ENCODE peak calls at places on chromosomes 3 and 15, in seven cellular contexts. Q is BJ, U is SK-N-SH, A is DND-41, L is heart left ventricle, I is cardiac fibroblast, N is testis. R is an unnamed sample.

GRCh38 chr3:130841357-130841756 is 52.5 kb upstream of the ATP2C1 start:
- DNase-seq in Q (no peak), U (no peak), A (no peak), L (no peak), I (peak), N (no peak), R (no peak)

GRCh38 chr15:84685304-84685703 is 27.3 kb upstream of the NMB start:
- DNase-seq in Q (peak), U (no peak), A (no peak), L (no peak), I (peak), N (no peak), R (peak)

GRCh38 chr3:126355777-126356372 is 1.3 kb downstream of the KLF15 start:
- DNase-seq in Q (no peak), U (peak), A (no peak), L (peak), I (peak), N (peak), R (peak)

GRCh38 chr15:57550640-57551039 is 41.1 kb upstream of the MYZAP start:
- DNase-seq in Q (no peak), U (no peak), A (no peak), L (peak), I (peak), N (no peak), R (no peak)

GRCh38 chr3:159340877-159341500 is 539.1 kb downstream of the MFSD1 start:
- DNase-seq in Q (no peak), U (no peak), A (no peak), L (no peak), I (peak), N (no peak), R (no peak)

GRCh38 chr3:100002599-100003350 is 111.5 kb downstream of the FILIP1L start:
- DNase-seq in Q (peak), U (no peak), A (no peak), L (no peak), I (peak), N (no peak), R (peak)

GRCh38 chr3:42960282-42960681 is 18.8 kb upstream of the GASK1A start:
- DNase-seq in Q (no peak), U (no peak), A (no peak), L (no peak), I (peak), N (no peak), R (no peak)

GRCh38 chr15:28959326-28959725 is 73.6 kb downstream of the APBA2 start:
- DNase-seq in Q (no peak), U (no peak), A (no peak), L (no peak), I (no peak), N (no peak), R (no peak)

GRCh38 chr3:13012228-13012691 is 61.0 kb downstream of the IQSEC1 start:
- DNase-seq in Q (no peak), U (no peak), A (peak), L (peak), I (peak), N (peak), R (no peak)

GRCh38 chr3:66153961-66154923 is 66.6 kb upstream of the SLC25A26 start:
- DNase-seq in Q (no peak), U (peak), A (no peak), L (no peak), I (peak), N (peak), R (no peak)

GRCh38 chr15:101003706-101004105 is 84.5 kb downstream of the LRRK1 start:
- DNase-seq in Q (no peak), U (no peak), A (no peak), L (no peak), I (no peak), N (peak), R (no peak)

GRCh38 chr3:114739627-114740026 is 407.5 kb downstream of the ZBTB20 start:
- DNase-seq in Q (no peak), U (no peak), A (no peak), L (no peak), I (no peak), N (no peak), R (no peak)

GRCh38 chr3:70000028-70000410 is 486 bp downstream of the SAMMSON start:
- DNase-seq in Q (no peak), U (no peak), A (no peak), L (no peak), I (no peak), N (no peak), R (no peak)

GRCh38 chr3:124885466-124886167 is 1.5 kb downstream of the ITGB5 start:
- DNase-seq in Q (no peak), U (peak), A (no peak), L (no peak), I (peak), N (no peak), R (no peak)

GRCh38 chr3:98994128-98994762 is 92.8 kb upstream of the DCBLD2 start:
- DNase-seq in Q (no peak), U (peak), A (no peak), L (no peak), I (peak), N (no peak), R (no peak)

GRCh38 chr3:146337991-146338390 is 87.1 kb upstream of the PLSCR4 start:
- DNase-seq in Q (no peak), U (no peak), A (no peak), L (no peak), I (peak), N (no peak), R (no peak)

GRCh38 chr3:62558549-62559112 is 185.3 kb upstream of the FEZF2 start:
- DNase-seq in Q (no peak), U (peak), A (peak), L (no peak), I (peak), N (peak), R (no peak)

GRCh38 chr15:38217181-38217580 is 35.5 kb upstream of the SPRED1 start:
- DNase-seq in Q (no peak), U (no peak), A (peak), L (no peak), I (peak), N (no peak), R (peak)

GRCh38 chr3:32850226-32850625 is 32.4 kb downstream of the TRIM71 start:
- DNase-seq in Q (no peak), U (no peak), A (no peak), L (no peak), I (peak), N (no peak), R (no peak)

GRCh38 chr3:110598847-110599490 is 472.6 kb upstream of the NECTIN3 start:
- DNase-seq in Q (no peak), U (no peak), A (no peak), L (no peak), I (peak), N (no peak), R (no peak)

GRCh38 chr3:156171517-156172267 is 51.3 kb downstream of the KCNAB1 start:
- DNase-seq in Q (no peak), U (no peak), A (no peak), L (no peak), I (no peak), N (no peak), R (no peak)

GRCh38 chr3:14143271-14143605 is 18.4 kb downstream of the TMEM43 start:
- DNase-seq in Q (peak), U (no peak), A (no peak), L (no peak), I (peak), N (no peak), R (no peak)

GRCh38 chr3:124814620-124815421 is 72.3 kb downstream of the ITGB5 start:
- DNase-seq in Q (no peak), U (no peak), A (no peak), L (no peak), I (no peak), N (no peak), R (no peak)

GRCh38 chr3:168545591-168545990 is 449.9 kb upstream of the GOLIM4 start:
- DNase-seq in Q (no peak), U (no peak), A (no peak), L (no peak), I (no peak), N (no peak), R (no peak)

GRCh38 chr3:46535746-46536145 is 30.4 kb downstream of the LRRC2 start:
- DNase-seq in Q (no peak), U (no peak), A (no peak), L (no peak), I (no peak), N (no peak), R (no peak)

GRCh38 chr3:193620650-193621049 is 27.6 kb downstream of the OPA1 start:
- DNase-seq in Q (no peak), U (no peak), A (no peak), L (no peak), I (peak), N (no peak), R (no peak)

GRCh38 chr15:65411470-65412071 is 11.2 kb downstream of the IGDCC4 start:
- DNase-seq in Q (no peak), U (no peak), A (no peak), L (no peak), I (no peak), N (no peak), R (no peak)

GRCh38 chr3:160490166-160490565 is 40.6 kb upstream of the TRIM59 start:
- DNase-seq in Q (no peak), U (no peak), A (no peak), L (no peak), I (no peak), N (no peak), R (no peak)

GRCh38 chr15:39530446-39531342 is 50.2 kb upstream of the THBS1 start:
- DNase-seq in Q (peak), U (peak), A (no peak), L (no peak), I (no peak), N (no peak), R (no peak)

DNA sequence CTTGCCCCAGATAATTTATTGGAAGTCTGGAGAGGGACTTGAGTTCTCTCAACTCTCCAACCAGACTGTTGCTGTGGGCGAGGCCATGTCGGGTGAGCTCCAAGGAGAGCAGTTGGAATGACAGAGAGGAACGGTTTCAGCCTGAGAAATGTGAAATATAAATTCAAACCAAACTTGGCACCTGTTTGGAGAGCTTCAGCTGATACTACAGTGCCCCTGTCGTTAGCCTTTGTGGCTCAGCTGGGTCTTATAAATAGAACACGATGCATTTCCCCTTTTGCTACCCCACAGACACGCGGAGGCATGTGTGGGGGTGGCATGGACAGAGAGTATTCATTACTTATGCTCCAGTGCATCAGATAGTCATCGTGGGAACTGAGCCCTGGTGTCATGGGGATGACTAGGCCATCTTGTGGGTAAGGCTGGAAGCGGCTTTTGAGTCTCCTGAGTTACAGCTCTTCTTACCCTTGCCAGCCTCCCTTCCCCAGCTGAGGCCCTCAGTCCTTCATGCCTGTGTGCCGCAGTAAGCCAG is 15.6 kb downstream of the SMAD3 start:
- DNase-seq in Q (peak), U (no peak), A (no peak), L (peak), I (peak), N (peak), R (peak)
- H3K4me3 ChIP-seq in Q (no peak), U (no peak), A (no peak), L (peak), I (no peak), N (no peak), R (no peak)

GRCh38 chr3:15649831-15650230 is 48.3 kb downstream of the BTD start:
- DNase-seq in Q (no peak), U (no peak), A (no peak), L (no peak), I (no peak), N (no peak), R (no peak)

GRCh38 chr3:15646924-15647511 is 45.5 kb downstream of the BTD start:
- DNase-seq in Q (peak), U (no peak), A (peak), L (peak), I (peak), N (peak), R (peak)

GRCh38 chr3:15649341-15649740 is 47.8 kb downstream of the BTD start:
- DNase-seq in Q (no peak), U (no peak), A (no peak), L (no peak), I (no peak), N (no peak), R (no peak)

GRCh38 chr3:15645740-15646490 is 44.4 kb downstream of the BTD start:
- DNase-seq in Q (peak), U (peak), A (no peak), L (no peak), I (peak), N (no peak), R (peak)

GRCh38 chr3:15647629-15648167 is 46.2 kb downstream of the BTD start:
- DNase-seq in Q (peak), U (no peak), A (peak), L (no peak), I (peak), N (no peak), R (peak)
- H3K4me3 ChIP-seq in Q (no peak), U (peak), A (no peak), L (no peak), I (no peak), N (no peak), R (no peak)

DNA sequence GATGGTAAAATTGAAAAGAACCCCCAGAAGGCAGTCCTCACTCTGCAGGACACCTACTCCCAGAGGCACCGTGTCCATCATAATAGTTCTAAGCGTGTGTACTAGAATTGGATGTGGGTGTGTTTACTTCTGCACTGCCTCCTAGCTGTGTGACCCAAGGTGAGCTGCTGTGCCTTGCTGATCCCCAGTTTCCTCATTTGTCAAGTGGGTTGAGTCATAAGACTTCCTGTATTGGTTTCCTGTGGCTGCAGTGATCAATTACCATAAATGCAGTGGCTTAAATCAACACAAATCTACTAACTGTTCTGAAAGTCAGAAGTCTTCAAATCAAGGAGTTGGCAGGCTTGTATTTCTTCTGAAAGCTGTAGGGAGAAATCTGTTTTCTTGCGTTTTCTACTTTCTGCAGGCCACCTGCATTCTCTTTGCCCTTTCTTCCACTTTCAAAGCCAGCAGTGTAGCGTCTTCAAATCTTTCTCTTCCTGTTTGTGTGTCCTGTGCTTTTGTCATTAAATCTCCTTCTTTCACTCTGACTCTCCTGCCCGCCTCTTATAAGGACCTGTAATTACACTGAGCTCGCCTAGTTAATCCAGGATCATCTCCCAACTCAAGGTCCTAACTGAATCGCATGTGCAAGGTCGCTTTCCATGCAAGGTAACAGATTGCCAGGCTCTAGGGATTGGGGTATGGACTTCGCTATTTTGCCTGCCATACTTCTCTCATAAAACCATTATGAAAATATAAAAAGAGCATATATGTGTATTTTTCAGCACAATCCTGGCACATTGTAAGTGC is 59.0 kb downstream of the RORA start:
- DNase-seq in Q (no peak), U (no peak), A (no peak), L (no peak), I (no peak), N (no peak), R (no peak)
- H3K4me3 ChIP-seq in Q (no peak), U (no peak), A (no peak), L (no peak), I (no peak), N (no peak), R (no peak)

DNA sequence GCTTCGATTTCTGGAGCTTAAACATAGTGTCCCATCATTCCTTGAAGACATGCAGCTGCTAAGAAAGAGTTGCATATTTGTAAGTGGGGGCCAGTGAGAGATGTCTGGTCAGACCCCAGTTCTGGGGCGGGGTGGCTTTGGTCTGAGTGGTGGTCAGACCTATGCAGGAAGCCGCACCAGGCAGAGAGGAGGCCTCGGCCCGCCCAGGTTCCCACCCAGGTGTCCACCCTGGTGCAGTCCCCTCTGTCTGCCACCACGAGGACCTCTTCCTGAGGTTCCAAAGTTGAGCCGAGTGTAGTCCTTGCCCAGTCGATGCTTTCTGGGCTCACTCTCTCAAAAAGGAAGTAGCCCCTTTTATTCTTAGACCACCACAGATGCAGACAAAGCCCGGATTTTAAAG is 122.6 kb upstream of the DLG1 start:
- DNase-seq in Q (no peak), U (no peak), A (no peak), L (no peak), I (no peak), N (no peak), R (no peak)
- H3K4me3 ChIP-seq in Q (no peak), U (no peak), A (no peak), L (no peak), I (no peak), N (no peak), R (no peak)

GRCh38 chr15:88623632-88624031 is 2.5 kb downstream of the AEN start:
- DNase-seq in Q (no peak), U (no peak), A (no peak), L (no peak), I (no peak), N (no peak), R (no peak)

GRCh38 chr15:88624156-88624970 is 3.2 kb downstream of the AEN start:
- DNase-seq in Q (no peak), U (peak), A (peak), L (no peak), I (peak), N (no peak), R (no peak)

GRCh38 chr15:88622605-88622975 is 1.4 kb downstream of the AEN start:
- DNase-seq in Q (no peak), U (no peak), A (no peak), L (no peak), I (no peak), N (no peak), R (no peak)

GRCh38 chr15:88621789-88622604 is 857 bp downstream of the AEN start:
- DNase-seq in Q (no peak), U (no peak), A (peak), L (no peak), I (peak), N (no peak), R (no peak)

GRCh38 chr15:88623061-88623460 is 1.9 kb downstream of the AEN start:
- DNase-seq in Q (peak), U (no peak), A (no peak), L (no peak), I (peak), N (no peak), R (peak)
- H3K4me3 ChIP-seq in Q (peak), U (peak), A (peak), L (peak), I (peak), N (no peak), R (peak)

GRCh38 chr3:39180546-39181346 is 11.6 kb downstream of the XIRP1 start:
- DNase-seq in Q (peak), U (peak), A (peak), L (peak), I (peak), N (peak), R (no peak)
- H3K4me3 ChIP-seq in Q (peak), U (peak), A (no peak), L (peak), I (peak), N (peak), R (peak)

GRCh38 chr15:91855684-91856553 is 2.4 kb downstream of the SLCO3A1 start:
- DNase-seq in Q (no peak), U (peak), A (no peak), L (no peak), I (no peak), N (no peak), R (no peak)

GRCh38 chr15:91852741-91853500 is 587 bp upstream of the SLCO3A1 start:
- DNase-seq in Q (no peak), U (peak), A (no peak), L (peak), I (peak), N (peak), R (no peak)

GRCh38 chr15:91853501-91853967 is at the start of gene SLCO3A1:
- DNase-seq in Q (no peak), U (peak), A (no peak), L (peak), I (peak), N (peak), R (no peak)

GRCh38 chr15:91855241-91855640 is 1.7 kb downstream of the SLCO3A1 start:
- DNase-seq in Q (no peak), U (no peak), A (no peak), L (no peak), I (no peak), N (no peak), R (no peak)

DNA sequence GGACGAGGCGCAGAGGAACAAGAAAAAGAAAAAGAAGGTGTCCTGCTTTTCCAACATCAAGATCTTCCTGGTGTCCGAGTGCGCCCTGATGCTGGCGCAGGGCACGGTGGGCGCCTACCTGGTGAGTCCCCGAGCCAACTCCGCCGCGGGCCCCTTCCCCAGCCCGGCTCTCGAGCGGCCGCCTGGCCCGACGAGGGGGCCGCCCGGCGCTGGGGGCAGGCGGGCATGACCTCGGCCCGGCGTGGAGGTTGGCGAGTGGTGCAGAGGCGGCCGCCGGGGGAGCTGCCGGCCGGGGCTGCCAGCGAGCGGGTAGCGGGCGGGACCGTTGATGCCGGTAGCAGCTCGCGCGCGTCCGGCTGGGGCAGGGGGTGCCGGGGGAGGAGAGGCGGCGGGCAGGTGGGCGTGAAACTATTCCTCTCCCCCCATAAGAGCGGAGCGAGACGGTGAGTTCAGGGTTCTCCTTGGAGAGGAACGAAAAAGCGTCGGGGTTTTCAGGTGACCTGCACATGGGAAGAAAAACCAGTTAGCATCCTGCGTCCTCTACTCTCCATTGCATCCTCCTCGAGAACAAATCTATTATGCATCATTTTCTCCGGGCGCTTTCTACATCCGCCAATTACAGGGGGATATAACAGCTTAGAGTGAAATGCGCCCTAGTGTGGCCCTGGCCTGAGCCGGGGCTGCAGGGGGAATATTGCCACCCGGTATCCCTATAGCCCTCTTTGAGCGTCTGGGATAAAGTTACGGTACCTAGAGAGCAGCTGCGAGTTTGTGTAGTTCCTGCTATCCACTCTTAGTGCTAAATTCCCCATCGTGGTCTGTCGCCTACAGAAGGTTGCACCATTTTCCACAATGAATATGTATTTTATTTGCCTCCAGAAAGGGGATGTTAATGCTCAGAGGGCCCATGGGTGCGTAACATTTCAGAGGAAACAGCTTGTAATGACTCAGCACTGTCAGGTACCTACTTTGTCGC is 748 bp downstream of the SLCO3A1 start:
- DNase-seq in Q (no peak), U (peak), A (no peak), L (peak), I (no peak), N (peak), R (no peak)
- H3K4me3 ChIP-seq in Q (peak), U (peak), A (no peak), L (peak), I (peak), N (peak), R (peak)

GRCh38 chr15:68209735-68210408 is 4.7 kb upstream of the CALML4 start:
- DNase-seq in Q (no peak), U (no peak), A (no peak), L (no peak), I (no peak), N (no peak), R (no peak)
- H3K4me3 ChIP-seq in Q (no peak), U (no peak), A (no peak), L (no peak), I (no peak), N (no peak), R (no peak)

R was measured in skeletal muscle cell.